ENCODE peak calls at places on chromosomes 13 and 19, in four cellular contexts. Y is choroid plexus epithelial cell, E is GM12865, N is right lobe of liver. M is an unnamed sample.

GRCh38 chr13:22428188-22428828 is 752.5 kb upstream of the SGCG start:
- DNase-seq in Y (no peak), E (no peak), N (no peak), M (no peak)

GRCh38 chr13:42548731-42549554 is 25.0 kb upstream of the TNFSF11 start:
- DNase-seq in Y (peak; percentile 93), E (peak; percentile 96), N (no peak), M (no peak)

GRCh38 chr13:88086577-88086976 is 415.4 kb downstream of the SLITRK5 start:
- DNase-seq in Y (no peak), E (no peak), N (no peak), M (no peak)

GRCh38 chr13:110893571-110893970 is 21.3 kb downstream of the ANKRD10 start:
- DNase-seq in Y (no peak), E (no peak), N (no peak), M (no peak)

GRCh38 chr19:5978606-5979552 is 939 bp upstream of the RANBP3 start:
- DNase-seq in Y (no peak), E (peak; percentile 38), N (no peak), M (no peak)

GRCh38 chr13:94416454-94417080 is 62.9 kb downstream of the DCT start:
- DNase-seq in Y (peak; percentile 67), E (peak; percentile 30), N (peak; percentile 21), M (no peak)

GRCh38 chr19:47598407-47599349 is 10.3 kb upstream of the BICRA start:
- DNase-seq in Y (peak; percentile 97), E (peak; percentile 12), N (no peak), M (no peak)

GRCh38 chr13:50721664-50721976 is 121.9 kb downstream of the DLEU7 start:
- DNase-seq in Y (no peak), E (no peak), N (no peak), M (no peak)

GRCh38 chr13:93224545-93224944 is 2.1 kb upstream of the GPC6 start:
- DNase-seq in Y (peak; percentile 38), E (no peak), N (no peak), M (no peak)

GRCh38 chr13:28679628-28680027 is 20.7 kb downstream of the POMP start:
- DNase-seq in Y (peak; percentile 55), E (no peak), N (no peak), M (no peak)

GRCh38 chr19:52786078-52786463 is 520 bp downstream of the ZNF600 start:
- DNase-seq in Y (no peak), E (peak; percentile 2), N (no peak), M (no peak)

GRCh38 chr19:33194884-33195710 is 967 bp downstream of the LRP3 start:
- DNase-seq in Y (peak; percentile 41), E (no peak), N (peak; percentile 72), M (no peak)

GRCh38 chr19:10501971-10502523 is 1.1 kb downstream of the KEAP1 start:
- DNase-seq in Y (peak; percentile 26), E (peak; percentile 78), N (peak; percentile 97), M (peak; percentile 92)

GRCh38 chr13:80753951-80754350 is 413.0 kb upstream of the SPRY2 start:
- DNase-seq in Y (peak; percentile 12), E (no peak), N (no peak), M (no peak)

GRCh38 chr19:28864577-28865042 is 348.3 kb downstream of the UQCRFS1 start:
- DNase-seq in Y (peak; percentile 51), E (no peak), N (no peak), M (no peak)

DNA sequence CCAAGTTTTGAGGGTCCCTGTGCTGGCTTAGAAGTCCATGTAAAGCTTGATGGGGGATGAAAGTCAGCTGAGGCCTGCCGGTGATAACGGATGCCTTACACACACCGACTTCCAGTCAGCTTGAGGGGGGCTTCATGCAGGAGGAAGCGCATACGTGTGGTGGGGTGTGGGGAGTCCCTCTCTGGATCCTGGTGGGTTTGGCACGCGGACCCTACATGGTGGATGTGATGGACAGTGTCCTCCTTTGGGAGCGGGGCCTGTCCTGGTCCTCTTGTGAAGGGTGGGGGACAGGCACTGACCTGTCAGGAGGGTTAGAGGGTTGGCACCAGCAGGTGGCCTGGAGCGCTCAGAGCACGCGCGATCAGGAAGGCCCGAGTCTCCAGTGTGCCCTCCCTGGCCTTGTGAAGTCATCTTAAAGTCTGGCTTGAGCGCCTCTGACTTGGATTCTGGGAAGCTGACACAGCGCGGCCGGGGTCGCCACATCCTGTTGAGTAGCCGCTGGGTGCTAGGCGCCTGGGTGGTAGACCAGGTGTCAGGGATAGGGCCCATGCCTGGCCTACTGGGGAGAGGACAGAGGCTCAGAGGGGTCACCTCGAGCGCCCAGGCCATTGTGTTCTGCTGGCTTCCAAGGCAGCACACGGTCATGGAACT is 2.9 kb downstream of the DAZAP1 start:
- DNase-seq in Y (peak; percentile 73), E (no peak), N (no peak), M (no peak)
- H3K4me3 ChIP-seq in Y (peak overlapping the region; percentile 81), E (no peak overlapping the region), N (no peak overlapping the region), M (peak overlapping the region; percentile 95)

DNA sequence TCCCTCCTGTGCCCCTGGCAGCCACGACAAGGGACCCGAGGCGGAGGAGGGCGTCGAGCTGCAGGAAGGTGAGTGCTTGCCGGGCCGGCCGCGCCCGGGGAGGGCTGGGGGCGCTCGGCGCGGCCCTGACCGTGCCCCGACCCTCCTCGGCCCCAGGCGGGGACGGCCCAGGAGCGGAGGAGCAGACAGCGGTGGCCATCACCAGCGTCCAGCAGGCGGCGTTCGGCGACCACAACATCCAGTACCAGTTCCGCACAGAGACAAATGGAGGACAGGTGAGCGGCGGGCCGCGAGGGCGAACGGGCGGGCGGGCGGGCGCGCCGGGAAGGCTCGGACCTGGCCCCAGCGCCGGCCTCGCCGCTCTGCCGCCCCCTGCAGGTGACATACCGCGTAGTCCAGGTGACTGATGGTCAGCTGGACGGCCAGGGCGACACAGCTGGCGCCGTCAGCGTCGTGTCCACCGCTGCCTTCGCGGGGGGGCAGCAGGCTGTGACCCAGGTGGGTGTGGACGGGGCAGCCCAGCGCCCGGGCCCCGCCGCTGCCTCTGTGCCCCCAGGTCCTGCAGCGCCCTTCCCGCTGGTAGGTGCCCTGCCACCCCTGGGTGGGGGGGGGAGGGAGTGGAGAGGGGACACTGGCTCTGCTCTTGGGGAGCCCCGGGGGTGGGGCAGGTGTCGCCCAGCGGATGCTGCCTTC is 809 bp downstream of the USF2 start:
- DNase-seq in Y (peak; percentile 84), E (peak; percentile 95), N (peak; percentile 93), M (peak; percentile 92)
- H3K4me3 ChIP-seq in Y (peak overlapping the region; percentile 66), E (peak overlapping the region; percentile 53), N (peak overlapping the region; percentile 73), M (peak overlapping the region; percentile 66)

GRCh38 chr19:18414504-18415176 is 4.6 kb upstream of the SSBP4 start:
- DNase-seq in Y (peak; percentile 48), E (peak; percentile 66), N (peak; percentile 54), M (peak; percentile 51)
- H3K4me3 ChIP-seq in Y (peak overlapping the region; percentile 49), E (no peak overlapping the region), N (peak overlapping the region; percentile 11), M (peak overlapping the region; percentile 80)

DNA sequence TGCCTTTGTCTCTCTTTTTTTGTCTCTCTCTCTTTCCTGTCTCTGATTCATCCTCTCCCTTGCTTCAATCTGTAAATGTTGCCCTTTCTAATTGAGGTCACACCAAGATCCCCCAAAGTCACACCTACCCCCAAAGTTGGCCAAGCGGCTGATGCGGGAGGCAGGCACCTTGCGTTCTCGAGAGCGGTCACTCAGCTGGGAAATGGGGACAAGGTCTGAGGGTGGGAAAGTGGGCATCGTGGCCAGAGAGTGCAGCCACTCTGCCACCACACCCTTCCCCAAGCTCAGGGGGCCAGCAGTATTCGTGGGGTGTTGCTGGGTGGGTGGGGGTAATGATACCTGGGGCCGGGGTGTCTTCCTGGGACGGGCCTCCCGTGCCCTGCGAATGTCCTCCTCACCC is 2.7 kb downstream of the COQ8B start:
- DNase-seq in Y (no peak), E (no peak), N (no peak), M (no peak)
- H3K4me3 ChIP-seq in Y (no peak overlapping the region), E (no peak overlapping the region), N (no peak overlapping the region), M (peak overlapping the region; percentile 90)

GRCh38 chr19:16319466-16319865 is 5.2 kb upstream of the KLF2 start:
- DNase-seq in Y (peak; percentile 69), E (no peak), N (no peak), M (no peak)
- H3K4me3 ChIP-seq in Y (no peak overlapping the region), E (no peak overlapping the region), N (no peak overlapping the region), M (no peak overlapping the region)

GRCh38 chr13:98875146-98875729 is 102.6 kb downstream of the DOCK9 start:
- DNase-seq in Y (no peak), E (peak; percentile 39), N (no peak), M (no peak)
- H3K4me3 ChIP-seq in Y (no peak overlapping the region), E (no peak overlapping the region), N (no peak overlapping the region), M (no peak overlapping the region)

DNA sequence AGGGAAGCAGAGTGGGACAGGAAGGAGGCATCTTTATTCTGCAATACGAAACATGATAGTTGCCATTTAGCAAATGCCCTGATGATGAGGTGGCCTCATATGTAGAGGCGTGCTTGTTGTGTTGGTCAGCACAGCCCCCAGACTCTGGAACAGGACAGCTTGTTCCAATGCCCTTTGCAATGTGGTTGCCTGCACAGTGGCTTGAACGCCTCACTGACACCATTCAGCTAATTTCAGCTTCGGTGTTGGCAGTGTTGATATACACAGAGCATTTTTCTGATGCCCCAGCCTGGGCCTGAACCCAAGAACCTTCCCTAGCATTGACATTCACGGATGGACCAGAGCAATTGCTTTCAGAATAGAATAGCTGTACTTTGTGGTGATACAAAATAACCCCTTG is 133.3 kb downstream of the HS6ST3 start:
- DNase-seq in Y (no peak), E (no peak), N (no peak), M (no peak)
- H3K4me3 ChIP-seq in Y (no peak overlapping the region), E (no peak overlapping the region), N (no peak overlapping the region), M (no peak overlapping the region)

GRCh38 chr19:8017808-8018207 is 12.4 kb upstream of the ELAVL1 start:
- DNase-seq in Y (no peak), E (peak; percentile 79), N (no peak), M (peak; percentile 58)

GRCh38 chr19:8022275-8022674 is 16.8 kb upstream of the ELAVL1 start:
- DNase-seq in Y (no peak), E (no peak), N (peak; percentile 87), M (peak; percentile 80)

GRCh38 chr19:8020681-8021080 is 15.2 kb upstream of the ELAVL1 start:
- DNase-seq in Y (no peak), E (no peak), N (no peak), M (no peak)

GRCh38 chr19:8023371-8023770 is 17.9 kb upstream of the ELAVL1 start:
- DNase-seq in Y (no peak), E (no peak), N (no peak), M (no peak)

GRCh38 chr19:8021374-8021773 is 15.9 kb upstream of the ELAVL1 start:
- DNase-seq in Y (no peak), E (no peak), N (peak; percentile 57), M (no peak)
- H3K4me3 ChIP-seq in Y (no peak overlapping the region), E (no peak overlapping the region), N (no peak overlapping the region), M (no peak overlapping the region)

GRCh38 chr19:18783958-18784785 is 6.9 kb downstream of the COMP start:
- DNase-seq in Y (no peak), E (no peak), N (no peak), M (no peak)
- H3K4me3 ChIP-seq in Y (no peak overlapping the region), E (no peak overlapping the region), N (no peak overlapping the region), M (no peak overlapping the region)